ENCODE peak calls at places on chromosome 10, in four cellular contexts. One of them, this sample, is unnamed.
A peak's percentile ranks its signal among the peaks of the same experiment; 100 is the strongest.

GRCh38 chr10:31157125-31157983 is 125.7 kb upstream of the ZNF438 start:
- DNase-seq in dermis blood vessel endothelial cell: no peak
- DNase-seq in substantia nigra: peak; percentile 73
- DNase-seq in NCI-H1417: peak; percentile 59
- DNase-seq in this sample: peak; percentile 44

GRCh38 chr10:49419005-49419404 is 23.1 kb upstream of the DRGX start:
- DNase-seq in dermis blood vessel endothelial cell: no peak
- DNase-seq in substantia nigra: no peak
- DNase-seq in NCI-H1417: no peak
- DNase-seq in this sample: no peak

GRCh38 chr10:35347088-35347487 is 10.8 kb downstream of the CCNY start:
- DNase-seq in dermis blood vessel endothelial cell: no peak
- DNase-seq in substantia nigra: peak; percentile 43
- DNase-seq in NCI-H1417: no peak
- DNase-seq in this sample: no peak

GRCh38 chr10:132305654-132306340 is 2.0 kb downstream of the STK32C start:
- DNase-seq in NCI-H1417: no peak
- DNase-seq in substantia nigra: no peak
- DNase-seq in dermis blood vessel endothelial cell: no peak
- DNase-seq in this sample: no peak

GRCh38 chr10:101560293-101561067 is 27.6 kb downstream of the POLL start:
- DNase-seq in NCI-H1417: no peak
- DNase-seq in substantia nigra: no peak
- DNase-seq in dermis blood vessel endothelial cell: no peak
- DNase-seq in this sample: no peak

GRCh38 chr10:115093286-115093775 is at the start of gene ATRNL1:
- DNase-seq in dermis blood vessel endothelial cell: peak; percentile 17
- DNase-seq in substantia nigra: peak; percentile 20
- DNase-seq in NCI-H1417: peak; percentile 75
- DNase-seq in this sample: peak; percentile 48

GRCh38 chr10:61480226-61480625 is 27.0 kb upstream of the TMEM26 start:
- DNase-seq in substantia nigra: no peak
- DNase-seq in NCI-H1417: no peak
- DNase-seq in dermis blood vessel endothelial cell: no peak
- DNase-seq in this sample: no peak

GRCh38 chr10:33638891-33639290 is 304.4 kb upstream of the NRP1 start:
- DNase-seq in substantia nigra: no peak
- DNase-seq in NCI-H1417: no peak
- DNase-seq in dermis blood vessel endothelial cell: no peak
- DNase-seq in this sample: no peak

GRCh38 chr10:119919823-119920222 is 27.3 kb downstream of the SEC23IP start:
- DNase-seq in dermis blood vessel endothelial cell: no peak
- DNase-seq in NCI-H1417: no peak
- DNase-seq in substantia nigra: no peak
- DNase-seq in this sample: no peak

GRCh38 chr10:65907199-65907712 is 1018.6 kb upstream of the LRRTM3 start:
- DNase-seq in NCI-H1417: no peak
- DNase-seq in dermis blood vessel endothelial cell: no peak
- DNase-seq in substantia nigra: no peak
- DNase-seq in this sample: no peak

GRCh38 chr10:33897255-33897893 is 562.9 kb upstream of the NRP1 start:
- DNase-seq in substantia nigra: no peak
- DNase-seq in NCI-H1417: peak; percentile 48
- DNase-seq in dermis blood vessel endothelial cell: no peak
- DNase-seq in this sample: peak; percentile 59

GRCh38 chr10:77865585-77866324 is 60.8 kb downstream of the DLG5 start:
- DNase-seq in dermis blood vessel endothelial cell: peak; percentile 14
- DNase-seq in substantia nigra: no peak
- DNase-seq in NCI-H1417: peak; percentile 49
- DNase-seq in this sample: peak; percentile 33

This sample was measured in NCI-H1105.